ENCODE peak calls at places on chromosome 3, in five cellular contexts. One of them, this sample, is unnamed.

GRCh38 chr3:119015942-119016341 is 18.7 kb downstream of the IGSF11 start:
- DNase-seq in SJSA1: no peak
- DNase-seq in CD8-positive, alpha-beta T cell: no peak
- DNase-seq in breast epithelium: no peak
- DNase-seq in OCI-LY7: no peak
- DNase-seq in this sample: no peak

GRCh38 chr3:135023985-135024658 is 229.1 kb downstream of the EPHB1 start:
- DNase-seq in SJSA1: no peak
- DNase-seq in CD8-positive, alpha-beta T cell: no peak
- DNase-seq in breast epithelium: no peak
- DNase-seq in OCI-LY7: no peak
- DNase-seq in this sample: no peak

GRCh38 chr3:146970236-146970635 is 365.1 kb upstream of the PLSCR5 start:
- DNase-seq in SJSA1: no peak
- DNase-seq in CD8-positive, alpha-beta T cell: no peak
- DNase-seq in breast epithelium: no peak
- DNase-seq in OCI-LY7: no peak
- DNase-seq in this sample: no peak

GRCh38 chr3:14631101-14631497 is 20.5 kb upstream of the CCDC174 start:
- DNase-seq in SJSA1: no peak
- DNase-seq in CD8-positive, alpha-beta T cell: no peak
- DNase-seq in breast epithelium: no peak
- DNase-seq in OCI-LY7: no peak
- DNase-seq in this sample: no peak

GRCh38 chr3:131349946-131350347 is 31.6 kb upstream of the NUDT16 start:
- DNase-seq in SJSA1: no peak
- DNase-seq in CD8-positive, alpha-beta T cell: no peak
- DNase-seq in breast epithelium: no peak
- DNase-seq in OCI-LY7: no peak
- DNase-seq in this sample: no peak

GRCh38 chr3:97102641-97103040 is 288.2 kb downstream of the EPHA6 start:
- DNase-seq in SJSA1: no peak
- DNase-seq in CD8-positive, alpha-beta T cell: no peak
- DNase-seq in breast epithelium: no peak
- DNase-seq in OCI-LY7: no peak
- DNase-seq in this sample: no peak

GRCh38 chr3:72702997-72703396 is 145.2 kb downstream of the SHQ1 start:
- DNase-seq in SJSA1: no peak
- DNase-seq in CD8-positive, alpha-beta T cell: no peak
- DNase-seq in breast epithelium: no peak
- DNase-seq in OCI-LY7: no peak
- DNase-seq in this sample: no peak

GRCh38 chr3:196202516-196202970 is 8.7 kb downstream of the ZDHHC19 start:
- DNase-seq in SJSA1: no peak
- DNase-seq in CD8-positive, alpha-beta T cell: no peak
- DNase-seq in breast epithelium: no peak
- DNase-seq in OCI-LY7: no peak
- DNase-seq in this sample: no peak

GRCh38 chr3:56624725-56625124 is 58.3 kb downstream of the TASOR start:
- DNase-seq in SJSA1: no peak
- DNase-seq in CD8-positive, alpha-beta T cell: no peak
- DNase-seq in breast epithelium: no peak
- DNase-seq in OCI-LY7: no peak
- DNase-seq in this sample: no peak

GRCh38 chr3:31959951-31960792 is 20.9 kb downstream of the OSBPL10 start:
- DNase-seq in SJSA1: no peak
- DNase-seq in CD8-positive, alpha-beta T cell: no peak
- DNase-seq in breast epithelium: no peak
- DNase-seq in OCI-LY7: peak; percentile 60
- DNase-seq in this sample: no peak

GRCh38 chr3:126131881-126132750 is 48.2 kb upstream of the SLC41A3 start:
- DNase-seq in SJSA1: peak; percentile 31
- DNase-seq in CD8-positive, alpha-beta T cell: no peak
- DNase-seq in breast epithelium: no peak
- DNase-seq in OCI-LY7: no peak
- DNase-seq in this sample: no peak

DNA sequence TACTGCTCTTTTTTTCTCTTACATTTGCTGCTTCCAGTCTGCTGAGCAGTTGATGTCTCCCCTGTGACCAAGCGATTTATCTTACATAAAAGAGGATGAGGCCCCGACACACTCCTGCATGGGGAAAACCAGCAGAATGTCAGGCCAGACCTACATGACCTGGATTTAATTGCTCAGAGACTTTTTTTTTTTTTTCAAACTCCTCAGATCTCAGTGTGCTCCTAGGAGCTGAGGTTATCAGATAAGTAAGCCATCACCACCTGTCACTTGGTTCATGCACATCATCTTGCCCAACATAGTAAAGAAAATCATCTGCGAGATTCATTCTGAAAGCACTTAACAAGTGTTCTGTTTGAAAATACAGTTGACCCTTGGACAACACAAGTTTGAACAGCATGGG is 163.1 kb downstream of the PLCL2 start:
- DNase-seq in SJSA1: no peak
- DNase-seq in CD8-positive, alpha-beta T cell: no peak
- DNase-seq in breast epithelium: no peak
- DNase-seq in OCI-LY7: no peak
- DNase-seq in this sample: no peak
- H3K4me3 ChIP-seq in SJSA1: no peak overlapping the region
- H3K4me3 ChIP-seq in CD8-positive, alpha-beta T cell: no peak overlapping the region
- H3K4me3 ChIP-seq in breast epithelium: no peak overlapping the region
- H3K4me3 ChIP-seq in OCI-LY7: no peak overlapping the region
- H3K4me3 ChIP-seq in this sample: no peak overlapping the region

GRCh38 chr3:185560676-185561075 is 8.3 kb upstream of the LIPH start:
- DNase-seq in SJSA1: no peak
- DNase-seq in CD8-positive, alpha-beta T cell: no peak
- DNase-seq in breast epithelium: no peak
- DNase-seq in OCI-LY7: no peak
- DNase-seq in this sample: no peak

GRCh38 chr3:185561958-185562357 is 9.6 kb upstream of the LIPH start:
- DNase-seq in SJSA1: no peak
- DNase-seq in CD8-positive, alpha-beta T cell: no peak
- DNase-seq in breast epithelium: peak; percentile 11
- DNase-seq in OCI-LY7: no peak
- DNase-seq in this sample: no peak

GRCh38 chr3:185558395-185558794 is 6.0 kb upstream of the LIPH start:
- DNase-seq in SJSA1: no peak
- DNase-seq in CD8-positive, alpha-beta T cell: no peak
- DNase-seq in breast epithelium: peak; percentile 72
- DNase-seq in OCI-LY7: no peak
- DNase-seq in this sample: no peak

GRCh38 chr3:185561374-185561943 is 9.1 kb upstream of the LIPH start:
- DNase-seq in SJSA1: no peak
- DNase-seq in CD8-positive, alpha-beta T cell: no peak
- DNase-seq in breast epithelium: peak; percentile 17
- DNase-seq in OCI-LY7: no peak
- DNase-seq in this sample: no peak

GRCh38 chr3:185559706-185560090 is 7.3 kb upstream of the LIPH start:
- DNase-seq in SJSA1: no peak
- DNase-seq in CD8-positive, alpha-beta T cell: no peak
- DNase-seq in breast epithelium: peak; percentile 17
- DNase-seq in OCI-LY7: no peak
- DNase-seq in this sample: no peak
- H3K27ac ChIP-seq in SJSA1: no peak overlapping the region
- H3K27ac ChIP-seq in CD8-positive, alpha-beta T cell: no peak overlapping the region
- H3K27ac ChIP-seq in breast epithelium: no peak overlapping the region
- H3K27ac ChIP-seq in OCI-LY7: no peak overlapping the region
- H3K27ac ChIP-seq in this sample: no peak overlapping the region

GRCh38 chr3:193645806-193646205 is 52.8 kb downstream of the OPA1 start:
- DNase-seq in SJSA1: no peak
- DNase-seq in CD8-positive, alpha-beta T cell: no peak
- DNase-seq in breast epithelium: no peak
- DNase-seq in OCI-LY7: no peak
- DNase-seq in this sample: no peak
- H3K36me3 ChIP-seq in SJSA1: peaks cover 63% of the 10 kb centered on the region
- H3K36me3 ChIP-seq in CD8-positive, alpha-beta T cell: peaks cover 47% of the 10 kb centered on the region
- H3K36me3 ChIP-seq in breast epithelium: no peaks in the 10 kb centered on the region
- H3K36me3 ChIP-seq in OCI-LY7: peaks cover 49% of the 10 kb centered on the region
- H3K36me3 ChIP-seq in this sample: peaks cover 25% of the 10 kb centered on the region

DNA sequence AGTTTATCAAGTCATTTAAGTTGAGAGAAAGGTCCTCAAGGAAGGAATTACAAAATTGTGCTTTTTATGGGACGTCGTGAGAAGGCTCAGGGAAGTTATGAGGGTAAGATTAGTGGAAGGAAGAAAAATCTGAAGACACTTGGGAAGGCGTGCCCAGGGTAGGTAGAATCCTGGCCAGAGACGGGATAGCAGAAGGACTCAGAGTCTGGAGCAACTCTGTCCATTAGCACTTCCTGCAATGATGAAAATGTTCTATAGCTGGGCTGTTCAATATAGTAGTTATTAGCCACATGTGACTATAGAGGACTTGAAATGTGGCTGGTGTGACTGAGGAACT is 271.0 kb upstream of the ZPLD1 start:
- DNase-seq in SJSA1: no peak
- DNase-seq in CD8-positive, alpha-beta T cell: no peak
- DNase-seq in breast epithelium: no peak
- DNase-seq in OCI-LY7: no peak
- DNase-seq in this sample: no peak
- H3K4me3 ChIP-seq in SJSA1: no peak overlapping the region
- H3K4me3 ChIP-seq in CD8-positive, alpha-beta T cell: no peak overlapping the region
- H3K4me3 ChIP-seq in breast epithelium: no peak overlapping the region
- H3K4me3 ChIP-seq in OCI-LY7: no peak overlapping the region
- H3K4me3 ChIP-seq in this sample: no peak overlapping the region

GRCh38 chr3:170360916-170361315 is 3.4 kb downstream of the SKIL start:
- DNase-seq in SJSA1: no peak
- DNase-seq in CD8-positive, alpha-beta T cell: no peak
- DNase-seq in breast epithelium: no peak
- DNase-seq in OCI-LY7: peak; percentile 82
- DNase-seq in this sample: no peak

GRCh38 chr3:170361711-170362110 is 4.2 kb downstream of the SKIL start:
- DNase-seq in SJSA1: no peak
- DNase-seq in CD8-positive, alpha-beta T cell: no peak
- DNase-seq in breast epithelium: no peak
- DNase-seq in OCI-LY7: no peak
- DNase-seq in this sample: no peak

GRCh38 chr3:170357920-170358854 is 672 bp downstream of the SKIL start:
- DNase-seq in SJSA1: peak; percentile 82
- DNase-seq in CD8-positive, alpha-beta T cell: peak; percentile 85
- DNase-seq in breast epithelium: peak; percentile 76
- DNase-seq in OCI-LY7: peak; percentile 80
- DNase-seq in this sample: peak; percentile 78

GRCh38 chr3:170359178-170359704 is 1.7 kb downstream of the SKIL start:
- DNase-seq in SJSA1: no peak
- DNase-seq in CD8-positive, alpha-beta T cell: no peak
- DNase-seq in breast epithelium: no peak
- DNase-seq in OCI-LY7: no peak
- DNase-seq in this sample: no peak

GRCh38 chr3:170360476-170360875 is 3.0 kb downstream of the SKIL start:
- DNase-seq in SJSA1: no peak
- DNase-seq in CD8-positive, alpha-beta T cell: no peak
- DNase-seq in breast epithelium: no peak
- DNase-seq in OCI-LY7: no peak
- DNase-seq in this sample: no peak
- H3K27ac ChIP-seq in SJSA1: no peak overlapping the region
- H3K27ac ChIP-seq in CD8-positive, alpha-beta T cell: no peak overlapping the region
- H3K27ac ChIP-seq in breast epithelium: no peak overlapping the region
- H3K27ac ChIP-seq in OCI-LY7: peak overlapping the region; percentile 94
- H3K27ac ChIP-seq in this sample: no peak overlapping the region

This sample was measured in CD8-positive, alpha-beta memory T cell.